ENCODE peak calls at places on chromosomes 5 and 9, in seven cellular contexts. C is activated CD8-positive, alpha-beta T cell treated with anti-CD3 and anti-CD28 coated beads for 36 hours; S is mammary epithelial cell; A is lung; E is transverse colon; O is GM12864; M is K562. N is an unnamed sample.

GRCh38 chr9:127507751-127508648 is 56.7 kb downstream of the LRSAM1 start:
- DNase-seq in C (no peak), S (no peak), A (no peak), E (no peak), O (no peak), M (no peak), N (no peak)

GRCh38 chr5:177410575-177410974 is 1.2 kb upstream of the F12 start:
- DNase-seq in C (no peak), S (no peak), A (no peak), E (no peak), O (no peak), M (no peak), N (no peak)

GRCh38 chr5:139364466-139364865 is 18.6 kb downstream of the SLC23A1 start:
- DNase-seq in C (no peak), S (no peak), A (no peak), E (no peak), O (no peak), M (no peak), N (no peak)

GRCh38 chr9:2718001-2718697 is 839 bp downstream of the KCNV2 start:
- DNase-seq in C (no peak), S (no peak), A (no peak), E (no peak), O (no peak), M (no peak), N (no peak)

GRCh38 chr5:173452098-173452497 is 123.9 kb upstream of the STC2 start:
- DNase-seq in C (no peak), S (peak; percentile 32), A (peak; percentile 41), E (no peak), O (no peak), M (no peak), N (no peak)

GRCh38 chr5:10354048-10354872 is 765 bp downstream of the MARCHF6 start:
- DNase-seq in C (peak; percentile 79), S (peak; percentile 42), A (no peak), E (peak; percentile 55), O (no peak), M (peak; percentile 81), N (peak; percentile 52)

GRCh38 chr5:110106750-110107149 is 417.0 kb downstream of the MAN2A1 start:
- DNase-seq in C (no peak), S (no peak), A (no peak), E (no peak), O (no peak), M (no peak), N (no peak)

GRCh38 chr9:89234636-89235035 is 56.0 kb upstream of the SHC3 start:
- DNase-seq in C (peak; percentile 68), S (peak; percentile 10), A (peak; percentile 47), E (no peak), O (peak; percentile 25), M (no peak), N (peak; percentile 35)

GRCh38 chr5:94992325-94992724 is 292.6 kb downstream of the MCTP1 start:
- DNase-seq in C (no peak), S (no peak), A (no peak), E (no peak), O (no peak), M (no peak), N (peak; percentile 16)

GRCh38 chr5:24742334-24742733 is 97.6 kb upstream of the CDH10 start:
- DNase-seq in C (no peak), S (no peak), A (no peak), E (no peak), O (no peak), M (no peak), N (no peak)

GRCh38 chr5:67315082-67315801 is 118.6 kb upstream of the CD180 start:
- DNase-seq in C (no peak), S (peak; percentile 76), A (no peak), E (no peak), O (no peak), M (no peak), N (no peak)

GRCh38 chr9:130073373-130073772 is 19.7 kb downstream of the GPR107 start:
- DNase-seq in C (no peak), S (no peak), A (no peak), E (no peak), O (no peak), M (no peak), N (no peak)

DNA sequence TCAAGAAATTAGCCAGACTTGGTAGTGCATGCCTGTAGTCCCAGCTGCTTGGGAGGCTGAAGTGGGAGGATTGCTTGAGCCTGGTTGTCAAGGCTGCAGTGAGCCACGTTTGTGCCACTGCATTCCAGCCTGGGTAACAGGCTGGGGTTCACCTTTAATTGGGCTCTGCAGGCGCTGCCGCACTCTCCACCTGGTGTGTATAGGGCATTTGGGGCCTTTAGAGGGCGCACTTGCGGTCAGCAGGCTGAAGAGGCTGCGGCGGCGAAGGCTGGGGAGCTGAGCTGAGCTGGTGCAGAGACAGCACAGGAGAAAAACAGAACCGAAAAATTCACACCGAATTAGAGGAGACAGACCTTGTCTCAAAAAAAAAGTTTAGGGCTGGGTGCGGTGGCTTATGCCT is 31.2 kb downstream of the CDK7 start:
- DNase-seq in C (peak; percentile 21), S (no peak), A (no peak), E (no peak), O (no peak), M (no peak), N (no peak)
- TF ChIP-seq CTCF in C (peak; percentile 46), S (peak; percentile 10), A (no peak), E (no peak), O (peak; percentile 21), M (peak; percentile 61), N (no peak)

GRCh38 chr9:27714388-27714787 is 141.1 kb upstream of the C9orf72 start:
- DNase-seq in C (no peak), S (no peak), A (no peak), E (no peak), O (no peak), M (no peak), N (no peak)
- TF ChIP-seq CTCF in C (no peak), S (peak; percentile 9), A (no peak), E (no peak), O (no peak), M (no peak), N (no peak)

GRCh38 chr5:14039576-14039975 is 95.1 kb upstream of the DNAH5 start:
- DNase-seq in C (no peak), S (peak; percentile 87), A (no peak), E (no peak), O (no peak), M (no peak), N (no peak)
- TF ChIP-seq CTCF in C (no peak), S (no peak), A (no peak), E (no peak), O (no peak), M (no peak), N (no peak)

GRCh38 chr5:14732991-14733390 is 68.5 kb downstream of the OTULIN start:
- DNase-seq in C (no peak), S (no peak), A (no peak), E (no peak), O (no peak), M (no peak), N (no peak)

GRCh38 chr5:14737309-14737708 is 72.8 kb downstream of the OTULIN start:
- DNase-seq in C (no peak), S (no peak), A (no peak), E (no peak), O (no peak), M (no peak), N (no peak)

GRCh38 chr5:14733661-14734060 is 69.1 kb downstream of the OTULIN start:
- DNase-seq in C (no peak), S (no peak), A (no peak), E (no peak), O (no peak), M (no peak), N (no peak)

GRCh38 chr5:14735944-14736343 is 71.4 kb downstream of the OTULIN start:
- DNase-seq in C (no peak), S (no peak), A (no peak), E (no peak), O (no peak), M (no peak), N (no peak)

DNA sequence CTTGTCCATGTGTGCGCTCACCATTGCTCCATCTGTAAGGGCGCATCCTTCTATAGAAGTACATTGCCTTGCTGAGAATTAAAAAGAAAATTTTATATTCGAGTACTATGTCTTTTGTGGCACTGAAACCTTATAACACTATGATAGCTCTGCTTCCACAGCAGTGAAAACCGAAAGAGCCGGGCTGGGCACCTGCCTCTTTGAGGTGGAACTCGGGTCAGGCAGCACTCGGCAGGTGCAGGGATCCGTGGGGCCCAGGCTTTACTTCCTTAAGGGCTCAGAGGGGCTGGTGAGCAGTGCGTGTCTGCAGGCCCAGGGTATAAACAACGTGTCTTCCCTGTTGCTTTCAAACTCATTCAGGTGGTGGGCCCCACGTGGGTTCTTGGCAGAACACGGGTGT is 69.9 kb downstream of the OTULIN start:
- DNase-seq in C (no peak), S (no peak), A (no peak), E (no peak), O (no peak), M (no peak), N (no peak)
- TF ChIP-seq CTCF in C (no peak), S (no peak), A (no peak), E (no peak), O (no peak), M (no peak), N (no peak)

DNA sequence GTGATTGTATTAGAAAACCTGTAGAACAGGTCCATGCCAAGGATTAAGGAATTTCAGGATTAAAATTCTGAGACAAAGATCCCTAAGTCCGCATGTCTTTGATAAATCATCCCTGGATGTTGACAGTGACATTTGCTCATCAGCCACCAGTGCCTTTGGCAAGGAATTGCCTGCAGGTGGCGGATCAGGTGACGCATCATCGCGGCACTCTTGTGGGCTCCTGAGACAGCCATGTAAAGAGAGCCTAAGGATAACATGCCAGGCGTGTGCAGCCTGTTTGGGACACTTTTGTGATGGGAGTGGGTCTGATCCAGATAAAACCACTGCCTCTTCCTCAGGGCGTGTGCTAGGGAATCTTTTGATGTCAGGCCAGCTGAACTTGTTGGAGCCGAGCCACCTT is 40.6 kb downstream of the ADCY2 start:
- DNase-seq in C (no peak), S (no peak), A (no peak), E (no peak), O (no peak), M (no peak), N (no peak)
- TF ChIP-seq CTCF in C (no peak), S (no peak), A (no peak), E (no peak), O (no peak), M (no peak), N (no peak)

DNA sequence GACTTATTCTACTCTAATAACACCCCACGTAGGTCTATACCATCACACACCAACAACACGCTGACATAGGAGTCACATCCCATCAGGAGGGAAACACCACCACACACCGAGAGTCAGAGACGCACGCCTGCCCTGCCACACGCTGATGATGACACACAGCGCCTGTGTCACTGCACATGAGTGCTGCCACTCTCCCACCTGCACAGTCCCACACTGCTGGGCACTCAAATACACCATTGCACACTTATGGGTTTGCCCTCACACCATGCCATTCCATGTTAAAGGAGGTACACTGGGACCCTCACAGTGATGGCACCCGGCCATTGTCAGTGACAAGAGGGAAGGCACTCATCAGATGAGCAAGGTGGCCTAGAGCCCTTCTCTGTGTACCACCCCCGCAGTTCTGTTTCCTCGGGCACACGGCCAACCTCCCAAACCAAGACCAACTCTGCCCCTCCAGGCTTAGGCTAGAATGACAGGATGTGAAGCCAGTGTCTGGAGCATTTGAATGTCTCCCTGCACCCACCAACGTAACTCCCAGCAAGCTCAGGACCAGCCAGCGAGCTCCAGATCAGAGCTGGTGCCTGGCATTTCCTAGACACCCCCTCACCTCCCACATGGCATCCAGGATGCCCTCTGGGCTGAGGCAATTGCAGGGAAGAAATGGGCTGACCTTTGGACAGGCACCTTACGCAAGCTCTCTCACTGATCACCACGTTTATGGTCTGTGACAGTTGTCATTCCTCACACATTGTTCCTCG is 3.6 kb upstream of the CPLX2 start:
- DNase-seq in C (peak; percentile 44), S (peak; percentile 17), A (no peak), E (peak; percentile 58), O (no peak), M (peak; percentile 35), N (no peak)
- TF ChIP-seq CTCF in C (peak; percentile 24), S (peak; percentile 8), A (no peak), E (no peak), O (peak; percentile 44), M (peak; percentile 36), N (no peak)

N was measured in GM20000.